ENCODE peak calls at places on chromosomes 13 and 19, in nine cellular contexts. L is tibial nerve, K is IMR-90, Z is testis, E is endothelial cell of umbilical vein, A is heart left ventricle, I is HCT116, O is K562, T is gastrocnemius medialis. J is an unnamed sample. For H3K9me3 and H3K4me1, the result is how much of the 10 kb centered on the place peaks cover.

GRCh38 chr13:30169442-30169841 is 137.9 kb downstream of the KATNAL1 start:
- DNase-seq in A (no peak), E (no peak), I (no peak), L (no peak), Z (peak), K (no peak), T (no peak), O (no peak), J (no peak)

GRCh38 chr13:34405410-34405809 is 536.7 kb upstream of the NBEA start:
- DNase-seq in K (no peak), L (no peak), Z (no peak), T (no peak), I (no peak), A (no peak), E (no peak), O (no peak), J (no peak)

GRCh38 chr19:37966211-37967072 is 59.4 kb downstream of the SIPA1L3 start:
- DNase-seq in A (no peak), L (no peak), Z (no peak), E (no peak), O (no peak), K (peak), I (no peak), T (no peak), J (no peak)

GRCh38 chr19:28655054-28655453 is 557.9 kb downstream of the UQCRFS1 start:
- DNase-seq in I (no peak), K (no peak), T (no peak), O (no peak), A (no peak), Z (no peak), L (no peak), E (no peak), J (no peak)

GRCh38 chr19:14418743-14419037 is 451 bp downstream of the DDX39A start:
- DNase-seq in Z (no peak), K (no peak), O (no peak), L (no peak), T (no peak), A (no peak), I (no peak), E (no peak), J (no peak)

GRCh38 chr19:17716309-17716929 is 2.9 kb upstream of the MAP1S start:
- DNase-seq in O (peak), K (no peak), E (no peak), I (no peak), Z (no peak), T (no peak), L (no peak), A (no peak), J (no peak)

GRCh38 chr19:52993342-52994178 is 20.2 kb upstream of the ERVV-1 start:
- DNase-seq in E (peak), T (peak), K (peak), I (peak), O (peak), A (peak), L (peak), Z (peak), J (no peak)

GRCh38 chr19:1945899-1946298 is 4.9 kb downstream of the CSNK1G2 start:
- DNase-seq in E (peak), I (no peak), K (no peak), T (peak), A (no peak), L (no peak), O (peak), Z (peak), J (no peak)

GRCh38 chr19:55699221-55699620 is 24.2 kb downstream of the EPN1 start:
- DNase-seq in O (no peak), T (no peak), L (no peak), E (no peak), I (no peak), K (no peak), A (peak), Z (peak), J (no peak)

GRCh38 chr13:46575321-46575721 is 22.4 kb downstream of the LRCH1 start:
- DNase-seq in T (no peak), Z (no peak), I (no peak), A (no peak), E (no peak), L (no peak), K (peak), O (no peak), J (no peak)

GRCh38 chr13:52786747-52787146 is 47.1 kb upstream of the CNMD start:
- DNase-seq in O (no peak), A (no peak), Z (no peak), E (no peak), I (peak), K (no peak), T (no peak), L (no peak), J (no peak)

GRCh38 chr19:30312582-30313352 is 59.4 kb upstream of the ZNF536 start:
- DNase-seq in A (no peak), T (no peak), I (no peak), L (peak), K (no peak), O (no peak), E (no peak), Z (no peak), J (no peak)

GRCh38 chr13:111371211-111371610 is 50.8 kb downstream of the TEX29 start:
- DNase-seq in O (no peak), A (no peak), T (no peak), E (no peak), I (no peak), L (no peak), Z (no peak), K (peak), J (no peak)

GRCh38 chr19:35436477-35437141 is 11.4 kb upstream of the FFAR2 start:
- DNase-seq in T (no peak), I (no peak), A (no peak), Z (peak), K (no peak), O (no peak), E (peak), L (no peak), J (no peak)

GRCh38 chr19:56718231-56718630 is 46.7 kb upstream of the ZNF835 start:
- DNase-seq in I (no peak), E (no peak), K (no peak), Z (no peak), T (no peak), L (no peak), A (no peak), O (no peak), J (no peak)
- H3K9me3 ChIP-seq in I (under half), E (under half), K (under half), Z (under half), T (under half), L (under half), A (under half), O (under half), J (under half)

GRCh38 chr19:45423589-45424190 is at the start of gene ERCC1:
- DNase-seq in A (peak), E (peak), I (peak), O (peak), L (peak), Z (peak), T (peak), K (peak), J (peak)

GRCh38 chr19:45421953-45422498 is 1.7 kb downstream of the ERCC1 start:
- DNase-seq in I (no peak), T (no peak), K (no peak), O (no peak), L (no peak), A (no peak), Z (no peak), E (no peak), J (no peak)

GRCh38 chr19:45424191-45425058 is 708 bp upstream of the ERCC1 start:
- DNase-seq in Z (peak), I (peak), K (peak), A (peak), E (peak), L (no peak), O (peak), T (peak), J (no peak)

GRCh38 chr19:45420871-45421270 is 2.8 kb downstream of the ERCC1 start:
- DNase-seq in E (no peak), L (no peak), O (no peak), K (no peak), T (no peak), I (no peak), Z (no peak), A (no peak), J (no peak)

DNA sequence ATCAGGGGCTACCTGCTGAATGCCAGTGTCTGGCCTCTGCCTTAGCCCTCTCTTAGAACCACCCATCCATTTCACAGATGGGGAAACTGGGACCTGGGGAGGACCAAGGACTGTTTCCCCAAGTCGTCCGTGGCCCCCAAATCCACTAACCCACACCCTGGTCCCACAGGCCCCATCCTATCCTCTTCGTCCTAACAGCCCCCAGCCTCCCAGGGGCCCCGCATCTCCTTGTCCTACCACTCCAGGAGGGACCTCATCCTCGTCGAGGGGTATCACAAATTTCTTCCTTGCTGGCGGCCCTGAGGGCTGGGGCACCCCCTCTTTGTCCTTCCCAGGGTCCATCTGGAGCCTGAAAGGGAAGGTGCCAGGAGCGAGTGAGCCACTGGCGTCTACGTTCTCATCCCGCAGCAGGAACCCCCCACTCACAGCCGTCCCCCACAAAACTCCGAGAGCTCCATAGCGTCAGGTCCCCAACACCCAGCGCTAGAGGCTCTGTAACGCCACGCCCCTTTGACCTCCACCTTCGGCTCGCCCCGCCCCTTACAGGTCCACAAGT is 606 bp downstream of the ERCC1 start:
- DNase-seq in E (no peak), T (no peak), A (no peak), Z (no peak), K (no peak), O (no peak), I (no peak), L (no peak), J (no peak)
- H3K4me1 ChIP-seq in E (under half), T (under half), A (under half), Z (under half), K (under half), O (under half), I (half or more), L (under half), J (under half)

DNA sequence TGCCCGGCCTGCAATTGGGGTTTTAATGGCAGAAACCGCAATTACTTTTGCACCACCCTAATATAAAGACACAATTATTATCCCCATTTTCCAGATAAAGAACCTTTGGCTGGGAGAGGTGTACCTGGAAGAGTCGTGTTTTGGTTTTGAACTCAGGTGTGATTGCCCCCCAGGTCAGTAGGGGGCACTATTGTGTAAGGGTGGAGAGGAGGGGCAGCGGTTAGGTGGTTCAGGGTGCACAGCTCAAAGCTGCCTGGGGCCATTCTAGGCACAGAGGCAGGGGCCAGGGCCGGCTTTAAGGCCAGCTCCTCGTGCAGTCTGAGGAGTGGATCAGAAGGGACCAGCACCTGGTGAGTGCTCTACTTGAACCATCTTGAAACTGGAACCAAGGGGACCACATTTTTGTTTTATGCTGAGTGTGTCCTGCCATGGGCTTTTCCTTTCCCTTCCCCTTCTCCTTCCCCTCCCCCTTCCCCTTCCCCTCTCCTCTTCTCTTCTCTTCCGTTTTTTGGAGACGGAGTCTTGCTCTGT is 5.8 kb upstream of the FCGRT start:
- DNase-seq in I (no peak), E (peak), Z (peak), T (peak), A (peak), O (peak), K (no peak), L (no peak), J (no peak)
- TF ChIP-seq POLR2A in I (no peak), E (no peak), Z (no peak), T (no peak), A (no peak), O (no peak), K (no peak), L (no peak), J (no peak)

GRCh38 chr19:12180377-12180776 is 17.5 kb downstream of the ZNF136 start:
- DNase-seq in K (no peak), A (no peak), O (no peak), E (no peak), Z (no peak), L (no peak), I (no peak), T (no peak), J (no peak)
- H3K9me3 ChIP-seq in K (half or more), A (half or more), O (under half), E (under half), Z (under half), L (half or more), I (under half), T (under half), J (under half)

DNA sequence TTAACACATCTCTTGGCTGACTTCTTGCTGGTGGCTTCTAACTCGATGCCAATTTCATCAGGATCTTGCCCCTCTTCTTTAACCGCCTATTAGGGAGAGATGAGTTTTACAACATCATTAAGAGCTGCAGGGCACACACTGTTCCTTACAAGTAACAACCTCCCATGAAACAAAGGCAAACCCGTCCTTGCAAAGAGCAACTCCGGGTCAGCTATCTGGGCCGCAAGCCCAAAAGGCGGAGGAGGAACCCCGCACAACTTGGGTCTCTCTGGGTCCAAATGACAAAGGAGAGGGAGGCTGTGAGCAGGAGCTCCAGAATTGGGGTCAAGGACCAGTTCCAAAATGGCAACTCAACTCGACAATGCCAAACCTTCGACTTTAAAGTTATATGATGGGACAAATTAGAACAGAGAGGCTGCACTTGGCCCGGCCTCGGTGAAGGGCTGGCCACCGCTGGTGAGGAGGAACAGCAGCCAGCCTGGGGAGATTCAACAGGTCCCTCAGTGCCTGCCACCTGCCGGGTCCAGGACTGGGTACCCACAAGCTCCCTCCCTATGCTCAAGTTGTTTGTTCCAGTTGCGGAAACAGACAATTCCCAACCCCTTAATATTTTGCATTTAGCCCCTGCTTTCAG is 1.1 kb downstream of the SAFB2 start:
- DNase-seq in E (peak), Z (peak), L (no peak), A (no peak), I (no peak), K (no peak), T (peak), O (no peak), J (no peak)
- H3K4me1 ChIP-seq in E (under half), Z (under half), L (under half), A (half or more), I (under half), K (under half), T (half or more), O (under half), J (under half)